ENCODE peak calls at places on chromosomes 4 and X, in ten cellular contexts. L is left cardiac atrium; M is stimulated activated effector memory CD8-positive, alpha-beta T cell treated with anti-CD3 and anti-CD28 coated beads, Interleukin-12 subunit alpha, Interleukin-12 subunit beta, amount 100 ng/mL, for 72 hours; S is right cardiac atrium; B is naive thymus-derived CD8-positive, alpha-beta T cell; F is IMR-90; E is CD4-positive, alpha-beta T cell; O is gastroesophageal sphincter; P is Right ventricle myocardium superior; W is lower lobe of right lung. K is an unnamed sample.

GRCh38 chrX:118577041-118577440 is 81.4 kb downstream of the DOCK11 start:
- ATAC-seq in L (no peak), M (no peak), S (no peak), B (no peak), F (no peak), E (no peak), O (peak; percentile 67), P (no peak), W (peak; percentile 58), K (no peak)

GRCh38 chrX:153353416-153353815 is 19.5 kb downstream of the ZNF275 start:
- ATAC-seq in L (no peak), M (no peak), S (no peak), B (no peak), F (no peak), E (no peak), O (no peak), P (no peak), W (no peak), K (no peak)

GRCh38 chr4:74968456-74969164 is 35.7 kb downstream of the PARM1 start:
- ATAC-seq in L (no peak), M (no peak), S (no peak), B (no peak), F (no peak), E (no peak), O (no peak), P (no peak), W (no peak), K (no peak)

GRCh38 chrX:51292421-51292820 is 40.2 kb upstream of the NUDT10 start:
- ATAC-seq in L (no peak), M (no peak), S (no peak), B (no peak), F (no peak), E (no peak), O (no peak), P (no peak), W (no peak), K (no peak)

GRCh38 chr4:8209176-8209874 is 10.2 kb downstream of the SH3TC1 start:
- ATAC-seq in L (no peak), M (no peak), S (no peak), B (no peak), F (no peak), E (no peak), O (no peak), P (no peak), W (no peak), K (no peak)

GRCh38 chr4:119536572-119537528 is 91.8 kb downstream of the PDE5A start:
- ATAC-seq in L (no peak), M (no peak), S (no peak), B (no peak), F (peak; percentile 51), E (no peak), O (no peak), P (no peak), W (no peak), K (no peak)

GRCh38 chr4:98470831-98471230 is 187.6 kb downstream of the TSPAN5 start:
- ATAC-seq in L (no peak), M (peak; percentile 35), S (no peak), B (no peak), F (no peak), E (no peak), O (no peak), P (no peak), W (no peak), K (no peak)

GRCh38 chr4:685681-686218 is 3.2 kb downstream of the SLC49A3 start:
- ATAC-seq in L (no peak), M (no peak), S (no peak), B (no peak), F (no peak), E (no peak), O (no peak), P (no peak), W (no peak), K (no peak)

GRCh38 chr4:13441506-13441905 is 42.6 kb downstream of the RAB28 start:
- ATAC-seq in L (no peak), M (no peak), S (no peak), B (no peak), F (no peak), E (no peak), O (no peak), P (no peak), W (no peak), K (no peak)

GRCh38 chrX:3154386-3154991 is 113.2 kb downstream of the ARSF start:
- ATAC-seq in L (no peak), M (no peak), S (no peak), B (no peak), F (no peak), E (no peak), O (no peak), P (no peak), W (peak; percentile 42), K (no peak)

GRCh38 chrX:45186643-45187026 is 14.0 kb downstream of the DIPK2B start:
- ATAC-seq in L (no peak), M (no peak), S (no peak), B (no peak), F (no peak), E (no peak), O (no peak), P (no peak), W (peak; percentile 17), K (peak; percentile 6)

GRCh38 chrX:27599928-27600327 is 9.8 kb downstream of the DCAF8L2 start:
- ATAC-seq in L (no peak), M (no peak), S (no peak), B (no peak), F (no peak), E (no peak), O (no peak), P (no peak), W (no peak), K (no peak)

GRCh38 chr4:184400375-184400870 is 73.9 kb downstream of the IRF2 start:
- ATAC-seq in L (no peak), M (no peak), S (peak; percentile 40), B (no peak), F (peak; percentile 83), E (no peak), O (peak; percentile 73), P (no peak), W (no peak), K (peak; percentile 53)